ENCODE peak calls at places on chromosomes 2 and 18, in eight cellular contexts. U, K, F, C, B, O, T and P are unnamed samples.

GRCh38 chr18:21900594-21901352 is 160.2 kb downstream of the MIB1 start:
- DNase-seq in T (no peak), O (no peak), K (no peak), F (no peak), B (no peak), C (no peak), U (no peak), P (no peak)

GRCh38 chr2:12717988-12718661 is 1.4 kb downstream of the TRIB2 start:
- DNase-seq in K (no peak), T (peak; percentile 5), C (peak; percentile 51), B (no peak), F (no peak), U (peak; percentile 26), O (peak; percentile 47), P (no peak)

GRCh38 chr2:37713258-37713700 is 41.8 kb upstream of the CDC42EP3 start:
- DNase-seq in O (peak; percentile 90), B (no peak), K (no peak), U (peak; percentile 95), F (no peak), C (no peak), T (no peak), P (no peak)

GRCh38 chr2:238030422-238031155 is 30.2 kb upstream of the SCLY start:
- DNase-seq in K (no peak), F (no peak), T (no peak), B (no peak), O (no peak), C (no peak), U (no peak), P (no peak)

GRCh38 chr2:112482309-112483046 is 522 bp downstream of the TTL start:
- DNase-seq in O (peak; percentile 56), F (no peak), U (peak; percentile 62), K (peak; percentile 40), B (peak; percentile 57), T (no peak), C (peak; percentile 67), P (peak; percentile 24)

GRCh38 chr2:241774419-241775222 is 2.0 kb upstream of the GAL3ST2 start:
- DNase-seq in T (no peak), O (no peak), B (no peak), C (no peak), U (peak; percentile 71), K (no peak), F (no peak), P (no peak)

GRCh38 chr2:24231461-24231881 is 56.6 kb downstream of the FAM228A start:
- DNase-seq in F (no peak), C (no peak), B (no peak), K (no peak), O (peak; percentile 37), U (peak; percentile 68), T (no peak), P (no peak)

GRCh38 chr2:150491943-150492342 is 4.5 kb upstream of the RND3 start:
- DNase-seq in B (no peak), C (no peak), U (peak; percentile 71), K (no peak), F (no peak), T (no peak), O (peak; percentile 38), P (no peak)

GRCh38 chr2:137857871-137858270 is 106.4 kb upstream of the HNMT start:
- DNase-seq in U (no peak), T (no peak), O (no peak), K (no peak), B (no peak), F (no peak), C (peak; percentile 51), P (no peak)

GRCh38 chr2:68287580-68288441 is 31.9 kb downstream of the CNRIP1 start:
- DNase-seq in O (peak; percentile 12), C (peak; percentile 10), B (no peak), T (no peak), F (peak; percentile 30), U (peak; percentile 50), K (peak; percentile 53), P (peak; percentile 25)

GRCh38 chr18:77058186-77058847 is 74.3 kb downstream of the MBP start:
- DNase-seq in C (no peak), U (no peak), B (no peak), O (no peak), F (peak; percentile 69), T (no peak), K (no peak), P (peak; percentile 81)

GRCh38 chr2:177078843-177079242 is 133.8 kb upstream of the HNRNPA3 start:
- DNase-seq in C (no peak), K (no peak), T (no peak), U (no peak), F (no peak), B (no peak), O (no peak), P (no peak)

GRCh38 chr18:48799724-48800315 is 150.9 kb downstream of the SMAD7 start:
- DNase-seq in T (no peak), B (no peak), O (no peak), K (peak; percentile 19), U (no peak), F (peak; percentile 7), C (no peak), P (peak; percentile 8)

GRCh38 chr2:240794178-240794721 is 25.8 kb downstream of the KIF1A start:
- DNase-seq in U (no peak), O (no peak), T (no peak), C (no peak), F (no peak), B (no peak), K (no peak), P (peak; percentile 10)

GRCh38 chr2:102241616-102242260 is 54.9 kb downstream of the IL1RL2 start:
- DNase-seq in F (no peak), O (peak; percentile 66), U (no peak), K (no peak), T (no peak), B (no peak), C (no peak), P (no peak)

GRCh38 chr2:67701011-67701410 is 303.9 kb downstream of the ETAA1 start:
- DNase-seq in B (no peak), C (no peak), U (no peak), T (no peak), F (no peak), K (no peak), O (no peak), P (no peak)

GRCh38 chr2:150532883-150533282 is 45.4 kb upstream of the RND3 start:
- DNase-seq in B (no peak), C (no peak), O (peak; percentile 42), U (peak; percentile 93), F (no peak), K (no peak), T (no peak), P (no peak)

GRCh38 chr2:46813046-46813445 is 102.6 kb downstream of the MCFD2 start:
- DNase-seq in O (no peak), F (peak; percentile 75), T (no peak), C (peak; percentile 14), U (peak; percentile 80), B (no peak), K (no peak), P (peak; percentile 76)

GRCh38 chr2:70596739-70597138 is 43.1 kb upstream of the TGFA start:
- DNase-seq in T (no peak), B (no peak), U (peak; percentile 67), K (no peak), O (peak; percentile 85), C (no peak), F (no peak), P (no peak)

GRCh38 chr2:97747285-97747684 is 33.9 kb downstream of the ZAP70 start:
- DNase-seq in O (no peak), U (no peak), F (no peak), B (no peak), C (no peak), T (no peak), K (no peak), P (no peak)
- H3K4me3 ChIP-seq in O (no peak overlapping the region), U (no peak overlapping the region), F (no peak overlapping the region), B (no peak overlapping the region), C (no peak overlapping the region), T (no peak overlapping the region), K (no peak overlapping the region), P (no peak overlapping the region)

GRCh38 chr18:58670561-58671121 is 624 bp upstream of the MALT1 start:
- DNase-seq in F (no peak), B (no peak), K (no peak), O (peak; percentile 41), T (no peak), U (peak; percentile 69), C (no peak), P (no peak)
- H3K4me1 ChIP-seq in F (no peaks in the 10 kb centered on the region), B (peaks cover 25% of the 10 kb centered on the region), K (peaks cover 19% of the 10 kb centered on the region), O (peaks cover 50% of the 10 kb centered on the region), T (peaks cover 29% of the 10 kb centered on the region), U (peaks cover 2% of the 10 kb centered on the region), C (peaks cover 10% of the 10 kb centered on the region), P (peaks cover 49% of the 10 kb centered on the region)

GRCh38 chr2:33267745-33268144 is 208.7 kb upstream of the RASGRP3 start:
- DNase-seq in C (no peak), K (no peak), F (no peak), B (no peak), T (no peak), U (peak; percentile 29), O (peak; percentile 6), P (no peak)

GRCh38 chr2:33267043-33267442 is 209.4 kb upstream of the RASGRP3 start:
- DNase-seq in F (no peak), T (no peak), K (no peak), B (no peak), U (no peak), O (no peak), C (no peak), P (no peak)

GRCh38 chr2:33266467-33266866 is 210.0 kb upstream of the RASGRP3 start:
- DNase-seq in U (no peak), B (no peak), T (no peak), O (no peak), F (no peak), K (no peak), C (no peak), P (no peak)

GRCh38 chr2:33264766-33265165 is 211.7 kb upstream of the RASGRP3 start:
- DNase-seq in K (no peak), F (no peak), T (no peak), C (no peak), U (peak; percentile 55), B (no peak), O (no peak), P (no peak)

GRCh38 chr2:33265584-33266338 is 210.7 kb upstream of the RASGRP3 start:
- DNase-seq in F (no peak), C (no peak), O (peak; percentile 76), U (peak; percentile 16), T (no peak), K (no peak), B (no peak), P (no peak)
- H3K36me3 ChIP-seq in F (peaks cover 27% of the 10 kb centered on the region), C (peaks cover 35% of the 10 kb centered on the region), O (no peaks in the 10 kb centered on the region), U (peaks cover 9% of the 10 kb centered on the region), T (no peaks in the 10 kb centered on the region), K (no peaks in the 10 kb centered on the region), B (no peaks in the 10 kb centered on the region), P (peaks cover 41% of the 10 kb centered on the region)

GRCh38 chr2:216619411-216620393 is 13.5 kb upstream of the IGFBP2 start:
- DNase-seq in T (no peak), U (peak; percentile 41), K (no peak), B (no peak), O (no peak), C (no peak), F (no peak), P (no peak)

GRCh38 chr2:216617159-216617815 is 15.9 kb upstream of the IGFBP2 start:
- DNase-seq in T (no peak), O (no peak), U (no peak), F (no peak), K (no peak), C (peak; percentile 18), B (no peak), P (no peak)

GRCh38 chr2:216620806-216621205 is 12.4 kb upstream of the IGFBP2 start:
- DNase-seq in K (no peak), F (no peak), U (peak; percentile 37), O (no peak), B (no peak), T (no peak), C (no peak), P (no peak)

GRCh38 chr2:216621292-216621691 is 11.9 kb upstream of the IGFBP2 start:
- DNase-seq in C (no peak), U (no peak), F (no peak), T (no peak), O (no peak), B (no peak), K (no peak), P (no peak)

GRCh38 chr2:216618785-216619184 is 14.4 kb upstream of the IGFBP2 start:
- DNase-seq in K (no peak), F (no peak), B (no peak), O (no peak), U (no peak), C (no peak), T (no peak), P (no peak)
- H3K4me3 ChIP-seq in K (no peak overlapping the region), F (no peak overlapping the region), B (no peak overlapping the region), O (no peak overlapping the region), U (no peak overlapping the region), C (no peak overlapping the region), T (no peak overlapping the region), P (no peak overlapping the region)